ENCODE peak calls at places on chromosomes 13 and 19, in six cellular contexts. Z is heart left ventricle, H is tibial artery, Q is ascending aorta, F is Calu3, E is fibroblast of lung. D is an unnamed sample.

GRCh38 chr19:18719541-18719940 is 36.1 kb downstream of the CRTC1 start:
- DNase-seq in Q (no peak), Z (no peak), H (no peak), F (no peak), E (peak), D (no peak)

GRCh38 chr13:76820759-76821158 is 65.4 kb downstream of the KCTD12 start:
- DNase-seq in Q (peak), Z (peak), F (no peak), H (peak), E (no peak), D (no peak)

GRCh38 chr13:29810145-29810742 is 40.2 kb downstream of the UBL3 start:
- DNase-seq in Z (no peak), E (peak), F (no peak), Q (no peak), H (no peak), D (no peak)

GRCh38 chr13:24130134-24130792 is 30.3 kb upstream of the SPATA13 start:
- DNase-seq in H (no peak), Q (no peak), E (peak), F (no peak), Z (no peak), D (no peak)

GRCh38 chr13:35469781-35470380 is 6.6 kb downstream of the MAB21L1 start:
- DNase-seq in Z (no peak), H (no peak), Q (no peak), E (no peak), F (no peak), D (no peak)

GRCh38 chr13:42970824-42971669 is 21.0 kb downstream of the EPSTI1 start:
- DNase-seq in Z (no peak), F (peak), H (no peak), E (peak), Q (no peak), D (peak)

GRCh38 chr19:7994923-7995682 is 10.3 kb downstream of the ELAVL1 start:
- DNase-seq in E (no peak), Z (no peak), Q (no peak), H (no peak), F (no peak), D (no peak)

GRCh38 chr19:42121036-42121621 is 11.1 kb downstream of the POU2F2 start:
- DNase-seq in H (no peak), F (no peak), E (no peak), Z (no peak), Q (no peak), D (peak)

GRCh38 chr19:16893686-16893990 is 4.8 kb downstream of the F2RL3 start:
- DNase-seq in Z (no peak), Q (no peak), E (no peak), H (peak), F (no peak), D (no peak)

GRCh38 chr19:13026478-13026999 is 31.3 kb downstream of the NFIX start:
- DNase-seq in H (peak), E (peak), F (peak), Q (no peak), Z (no peak), D (no peak)

GRCh38 chr13:43085545-43085944 is 62.2 kb downstream of the DNAJC15 start:
- DNase-seq in F (no peak), Z (no peak), Q (no peak), E (peak), H (no peak), D (no peak)

GRCh38 chr19:28596561-28597071 is 616.3 kb downstream of the UQCRFS1 start:
- DNase-seq in F (no peak), Q (no peak), Z (no peak), E (no peak), H (no peak), D (no peak)

GRCh38 chr13:54934121-54934520 is 1905.5 kb downstream of the OLFM4 start:
- DNase-seq in F (no peak), Q (no peak), Z (no peak), H (no peak), E (no peak), D (no peak)

GRCh38 chr13:110699148-110700145 is 6.5 kb downstream of the CARS2 start:
- DNase-seq in Q (peak), F (no peak), H (no peak), Z (no peak), E (no peak), D (no peak)
- TF ChIP-seq CTCF in Q (no peak), F (no peak), H (no peak), Z (no peak), E (no peak), D (no peak)

DNA sequence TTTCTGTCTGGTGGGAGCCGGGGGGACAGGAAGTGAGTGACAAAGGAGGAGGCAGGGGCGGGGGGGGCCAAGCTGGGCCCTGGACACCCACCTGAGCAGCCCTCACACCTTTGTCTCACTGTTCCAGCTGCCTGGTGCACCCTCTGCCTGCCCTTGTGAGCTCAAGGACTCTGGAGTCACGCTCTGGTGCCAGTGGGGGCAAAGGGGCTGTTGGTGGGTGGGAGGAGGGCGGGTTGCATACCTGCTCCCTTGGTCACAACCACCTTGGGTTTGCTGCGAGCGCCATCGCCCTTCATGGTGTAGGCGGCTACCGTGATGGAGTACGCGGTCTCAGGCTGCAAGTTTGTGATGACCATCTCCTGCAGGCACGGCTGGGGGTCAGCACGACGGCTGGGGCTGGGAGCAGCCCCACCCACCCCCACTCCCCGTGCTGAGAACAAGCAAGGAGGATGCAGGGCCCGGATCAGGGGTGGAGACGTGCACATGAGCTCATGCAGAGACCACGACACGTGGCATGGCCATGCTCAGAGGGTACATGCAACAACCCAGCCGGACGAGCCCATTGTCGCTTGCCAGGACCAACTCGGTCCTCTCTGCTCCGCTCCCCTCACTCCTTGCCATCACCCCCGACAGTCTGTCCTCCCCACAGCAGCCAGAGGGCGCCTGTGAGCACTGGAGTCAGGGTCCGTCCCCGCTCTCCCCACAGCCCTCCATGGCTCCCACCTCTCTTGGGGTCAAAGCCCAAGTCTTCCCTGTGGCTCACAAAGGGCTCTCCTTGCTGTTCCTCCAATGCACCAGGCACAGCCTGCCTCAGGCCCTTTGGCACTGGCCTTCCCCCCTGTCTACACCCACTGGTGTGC is 114.9 kb downstream of the PTPRS start:
- DNase-seq in H (no peak), F (peak), Z (no peak), Q (no peak), E (no peak), D (peak)
- TF ChIP-seq CTCF in H (peak), F (no peak), Z (no peak), Q (peak), E (peak), D (peak)

GRCh38 chr13:51797664-51798488 is 6.1 kb downstream of the DHRS12 start:
- DNase-seq in H (no peak), Z (no peak), Q (no peak), F (peak), E (peak), D (peak)
- TF ChIP-seq CTCF in H (peak), Z (no peak), Q (no peak), F (peak), E (peak), D (peak)

DNA sequence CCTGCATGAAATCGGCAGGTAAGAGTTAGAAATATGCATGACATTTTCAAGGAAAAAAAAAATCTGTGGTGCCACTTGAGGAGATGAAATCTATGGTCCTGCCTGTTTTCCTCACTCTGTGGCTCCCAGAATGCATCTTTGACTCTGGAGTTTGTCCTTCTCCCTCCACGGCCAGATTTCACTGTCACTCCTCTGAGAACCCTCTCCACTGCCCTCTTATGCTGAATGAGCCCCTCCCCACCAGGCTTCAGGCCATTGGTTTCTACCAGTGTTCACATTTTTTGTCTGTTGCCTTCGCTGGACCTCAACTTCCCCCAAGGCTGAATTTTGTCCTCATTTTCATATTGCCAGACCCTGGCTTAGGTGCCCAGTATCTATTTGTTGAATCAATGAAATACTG is 235.0 kb downstream of the ZIC5 start:
- DNase-seq in Q (no peak), F (no peak), Z (no peak), H (no peak), E (no peak), D (no peak)
- TF ChIP-seq CTCF in Q (no peak), F (no peak), Z (no peak), H (no peak), E (no peak), D (no peak)

GRCh38 chr19:55455576-55456235 is 5.7 kb downstream of the ISOC2 start:
- DNase-seq in H (no peak), E (no peak), Q (no peak), F (no peak), Z (no peak), D (no peak)
- TF ChIP-seq CTCF in H (no peak), E (no peak), Q (no peak), F (no peak), Z (no peak), D (no peak)